ENCODE peak calls at places on chromosomes 6 and 20, in four cellular contexts. I is astrocyte of the spinal cord, T is BE2C, D is A549. L is an unnamed sample.

GRCh38 chr6:106631356-106631755 is 2.0 kb downstream of the QRSL1 start:
- DNase-seq in I (no peak), T (no peak), D (no peak), L (no peak)

GRCh38 chr6:159126590-159126989 is 42.6 kb upstream of the FNDC1 start:
- DNase-seq in I (no peak), T (no peak), D (no peak), L (no peak)

GRCh38 chr6:44028767-44029166 is 98.5 kb downstream of the MRPL14 start:
- DNase-seq in I (no peak), T (no peak), D (no peak), L (no peak)

GRCh38 chr6:31356216-31356945 is 598 bp downstream of the HLA-B start:
- DNase-seq in I (no peak), T (no peak), D (no peak), L (no peak)

GRCh38 chr6:169648617-169649016 is 53.2 kb downstream of the WDR27 start:
- DNase-seq in I (no peak), T (no peak), D (no peak), L (no peak)

GRCh38 chr6:128235556-128235955 is 284.8 kb downstream of the PTPRK start:
- DNase-seq in I (no peak), T (peak), D (no peak), L (peak)

GRCh38 chr6:154414021-154414813 is 57.6 kb upstream of the IPCEF1 start:
- DNase-seq in I (peak), T (no peak), D (peak), L (peak)

GRCh38 chr20:25397827-25398226 is 7.2 kb upstream of the ABHD12 start:
- DNase-seq in I (no peak), T (no peak), D (no peak), L (no peak)

GRCh38 chr6:136012198-136012884 is 160.8 kb downstream of the PDE7B start:
- DNase-seq in I (peak), T (no peak), D (no peak), L (no peak)

GRCh38 chr6:145469021-145469420 is 266.3 kb downstream of the EPM2A start:
- DNase-seq in I (no peak), T (no peak), D (no peak), L (no peak)

GRCh38 chr6:137001287-137001976 is 43.3 kb downstream of the IL20RA start:
- DNase-seq in I (peak), T (no peak), D (peak), L (peak)

GRCh38 chr6:41191569-41191968 is 9.4 kb downstream of the TREML2 start:
- DNase-seq in I (no peak), T (no peak), D (peak), L (no peak)

GRCh38 chr6:31214516-31214915 is 44.0 kb upstream of the POU5F1 start:
- DNase-seq in I (no peak), T (no peak), D (no peak), L (no peak)

GRCh38 chr6:5776104-5776503 is 230.6 kb downstream of the NRN1 start:
- DNase-seq in I (no peak), T (no peak), D (no peak), L (no peak)

GRCh38 chr6:6806793-6807518 is 218.4 kb downstream of the LY86 start:
- DNase-seq in I (no peak), T (no peak), D (no peak), L (no peak)

GRCh38 chr6:27358786-27359185 is 29.8 kb upstream of the ZNF391 start:
- DNase-seq in I (no peak), T (no peak), D (no peak), L (no peak)

GRCh38 chr6:27359231-27359630 is 29.3 kb upstream of the ZNF391 start:
- DNase-seq in I (no peak), T (no peak), D (no peak), L (no peak)
- H3K4me3 ChIP-seq in I (no peak), T (no peak), D (no peak), L (no peak)

DNA sequence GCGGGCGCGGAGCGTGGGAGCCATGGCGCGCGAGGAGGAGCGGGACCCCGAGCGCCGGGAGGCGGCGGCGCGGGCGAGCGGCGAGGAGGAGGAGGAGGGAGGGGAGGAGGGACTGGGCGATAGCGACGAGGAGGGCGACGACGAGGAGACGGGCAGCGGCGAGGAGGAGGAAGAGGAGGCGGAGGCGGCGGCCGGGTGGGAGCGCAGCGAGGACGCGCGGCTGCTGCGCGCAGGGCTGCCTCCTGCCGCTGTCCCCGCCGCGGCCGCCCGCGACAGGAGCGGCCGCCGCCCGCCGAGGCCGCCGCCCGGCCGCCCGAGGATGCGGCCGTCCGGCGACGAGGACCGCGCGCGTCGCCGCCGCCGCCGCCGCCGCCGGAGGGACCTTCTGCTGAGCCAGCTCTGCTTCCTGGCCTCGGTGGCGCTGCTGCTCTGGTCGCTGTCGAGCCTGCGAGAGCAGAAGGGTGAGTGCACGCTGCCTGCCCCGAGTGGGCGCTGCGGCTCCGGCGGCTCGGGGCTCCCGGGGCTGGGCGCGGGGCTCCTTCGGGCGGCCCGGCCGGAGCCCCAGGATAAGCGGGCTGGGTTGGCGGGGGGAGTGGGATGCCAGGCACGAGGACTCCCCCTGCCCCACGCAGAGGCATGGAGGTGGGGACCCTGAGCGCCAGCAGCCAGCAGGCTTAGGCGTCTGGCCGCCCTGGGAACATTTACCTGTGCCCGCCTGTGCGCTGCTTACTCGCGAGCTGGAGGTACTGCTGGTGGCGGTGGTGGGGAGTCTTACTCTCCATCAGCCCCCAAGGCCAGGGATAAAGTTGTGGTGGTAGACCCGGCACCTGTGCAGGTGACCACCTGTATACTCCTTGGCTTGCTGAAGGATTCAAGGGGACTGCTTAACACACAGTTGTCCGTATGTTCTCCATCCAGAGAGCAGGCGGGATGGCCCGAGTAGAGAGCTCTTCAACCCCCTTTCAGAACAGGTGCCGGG is at the start of gene SLC24A3:
- DNase-seq in I (peak), T (peak), D (peak), L (peak)
- H3K4me3 ChIP-seq in I (peak), T (no peak), D (peak), L (peak)

DNA sequence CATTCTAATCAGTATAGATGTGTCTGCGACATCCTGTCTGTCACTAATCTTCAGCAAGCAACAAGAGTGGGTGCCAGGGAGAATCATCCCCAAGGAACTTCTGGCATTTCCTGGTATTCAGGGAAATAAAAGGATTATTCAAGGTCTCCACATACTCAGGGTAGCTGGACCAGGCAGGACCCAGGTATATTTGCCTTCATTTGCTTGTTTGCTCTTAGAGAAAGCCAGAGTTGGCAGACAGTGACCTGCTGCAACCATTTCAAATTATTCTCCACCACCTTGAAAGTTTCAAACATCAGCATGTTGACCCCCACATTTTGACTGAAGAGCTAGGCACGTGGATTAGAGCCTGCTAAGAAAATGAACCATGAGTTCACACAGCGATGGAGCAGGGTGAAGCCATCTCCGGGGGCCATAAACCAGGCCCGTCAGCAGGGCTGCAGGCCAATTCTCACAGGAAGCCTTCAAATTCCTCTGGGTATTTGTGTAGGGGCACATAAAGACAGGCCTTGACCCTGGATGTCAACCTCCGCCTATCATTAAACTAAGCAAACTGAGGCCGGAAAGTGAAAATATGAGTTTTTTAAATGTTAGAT is 33.0 kb downstream of the TRAM2 start:
- DNase-seq in I (no peak), T (no peak), D (no peak), L (no peak)
- H3K4me3 ChIP-seq in I (no peak), T (no peak), D (no peak), L (no peak)

DNA sequence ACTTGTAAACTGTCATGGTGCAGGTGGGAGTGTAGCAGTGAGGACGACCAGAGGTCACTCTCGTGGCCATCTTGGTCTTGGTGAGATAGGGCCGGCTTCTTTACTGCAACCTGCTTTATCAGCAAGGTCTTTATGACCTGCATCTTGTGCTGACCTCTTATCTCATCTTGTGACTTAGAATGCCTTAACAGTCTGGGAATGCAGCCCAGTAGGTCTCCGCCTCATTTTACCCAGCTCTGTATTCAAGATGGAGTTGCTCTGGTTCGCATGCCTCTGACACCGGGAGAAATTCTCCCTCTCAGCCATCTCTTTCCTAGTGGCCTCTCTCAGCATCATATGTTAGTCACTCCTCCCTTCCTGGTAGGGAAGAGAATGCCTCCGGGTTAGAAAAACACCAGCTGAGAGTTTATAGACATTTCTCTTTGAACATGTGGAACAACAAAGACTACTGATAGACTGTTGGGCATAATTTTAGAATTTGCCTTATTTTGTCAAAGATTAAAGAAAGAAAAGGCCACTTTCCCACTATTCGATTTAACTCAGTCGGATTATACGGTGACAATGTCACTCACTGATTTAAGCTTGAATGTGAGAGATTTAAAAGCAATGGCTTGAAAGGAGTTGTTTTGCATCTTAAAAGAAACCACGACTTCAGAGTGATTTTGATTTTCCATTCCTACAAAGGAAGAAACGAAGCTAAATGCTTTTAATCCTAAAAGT is 67.9 kb upstream of the SNX9 start:
- DNase-seq in I (peak), T (no peak), D (no peak), L (no peak)
- H3K4me3 ChIP-seq in I (no peak), T (no peak), D (no peak), L (no peak)